ENCODE peak calls at places on chromosomes 16 and 17, in seven cellular contexts. M is CD8-positive, alpha-beta T cell; F is tibial artery; H is pancreas; Q is GM23338; Z is suprapubic skin; W is HCT116. K is an unnamed sample.
A peak's percentile ranks its signal among the peaks of the same experiment; 100 is the strongest.

GRCh38 chr17:37754363-37754762 is 9.5 kb upstream of the HNF1B start:
- DNase-seq in Q (no peak), F (no peak), Z (no peak), H (no peak), M (no peak), W (no peak), K (no peak)

GRCh38 chr16:87661561-87661960 is 59.3 kb downstream of the JPH3 start:
- DNase-seq in W (no peak), Z (no peak), M (peak; percentile 52), F (no peak), Q (peak; percentile 85), H (no peak), K (no peak)

GRCh38 chr17:56755310-56755709 is 78.4 kb downstream of the C17orf67 start:
- DNase-seq in Q (no peak), F (no peak), M (no peak), Z (no peak), W (no peak), H (no peak), K (no peak)

GRCh38 chr17:41717408-41718286 is 5.5 kb downstream of the GAST start:
- DNase-seq in H (no peak), M (no peak), Z (no peak), W (no peak), Q (no peak), F (no peak), K (no peak)

GRCh38 chr17:59888145-59888750 is 4.5 kb downstream of the TUBD1 start:
- DNase-seq in Z (no peak), F (no peak), W (no peak), H (no peak), Q (no peak), M (no peak), K (no peak)

GRCh38 chr17:14351493-14351892 is 50.6 kb downstream of the HS3ST3B1 start:
- DNase-seq in M (no peak), H (no peak), F (no peak), W (no peak), Z (no peak), Q (no peak), K (peak; percentile 5)

GRCh38 chr16:81693047-81693446 is 86.0 kb upstream of the PLCG2 start:
- DNase-seq in F (no peak), Q (no peak), W (no peak), Z (peak; percentile 76), M (no peak), H (no peak), K (no peak)

GRCh38 chr16:75837681-75838080 is 111.4 kb upstream of the CPHXL start:
- DNase-seq in Z (no peak), F (no peak), H (no peak), M (no peak), Q (no peak), W (no peak), K (no peak)

GRCh38 chr17:82623707-82624106 is 24.5 kb downstream of the WDR45B start:
- DNase-seq in Z (no peak), F (no peak), H (no peak), Q (no peak), M (no peak), W (no peak), K (no peak)

GRCh38 chr16:57945740-57946138 is 25.2 kb downstream of the CNGB1 start:
- DNase-seq in F (no peak), M (no peak), Z (no peak), W (no peak), H (no peak), Q (peak; percentile 49), K (no peak)

GRCh38 chr17:21282231-21282630 is 2.3 kb upstream of the MAP2K3 start:
- DNase-seq in Q (no peak), F (peak; percentile 78), M (no peak), W (peak; percentile 67), H (no peak), Z (no peak), K (peak; percentile 86)

GRCh38 chr17:50479522-50480141 is 972 bp downstream of the RSAD1 start:
- DNase-seq in W (peak; percentile 77), Q (peak; percentile 92), M (peak; percentile 70), Z (no peak), H (peak; percentile 76), F (peak; percentile 72), K (no peak)

GRCh38 chr17:20072692-20072992 is 63.5 kb downstream of the SPECC1 start:
- DNase-seq in Z (no peak), H (no peak), M (no peak), W (no peak), Q (no peak), F (no peak), K (no peak)

GRCh38 chr16:29962344-29962994 is 590 bp downstream of the TMEM219 start:
- DNase-seq in F (peak; percentile 29), W (no peak), Q (no peak), M (no peak), H (no peak), Z (no peak), K (no peak)

DNA sequence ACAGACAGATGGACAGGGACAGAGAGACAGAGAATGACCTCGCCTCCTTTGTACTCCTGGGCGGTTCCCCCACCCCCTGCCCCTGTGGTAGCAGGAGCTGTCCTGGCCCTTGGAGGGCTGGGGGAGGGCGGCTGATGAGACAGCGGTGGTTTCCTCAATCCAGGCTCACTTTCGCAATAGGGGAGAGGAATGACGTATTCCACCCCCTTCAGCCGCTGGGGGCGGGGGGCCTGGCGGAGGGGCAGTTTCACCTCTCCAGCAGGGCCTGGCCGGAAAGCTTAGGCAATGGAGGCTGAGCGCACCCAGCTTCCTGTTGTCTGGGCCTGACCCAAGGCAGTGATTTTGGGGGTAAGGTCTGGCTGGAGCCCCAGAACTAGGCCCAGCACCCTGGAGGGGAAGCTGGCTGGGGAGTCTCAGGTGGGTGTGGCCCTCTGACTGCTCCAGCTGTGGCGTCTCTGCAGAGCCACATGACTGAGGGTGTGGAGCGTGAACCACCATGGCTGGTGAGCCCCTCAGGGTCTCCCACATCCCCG is 7.4 kb downstream of the FMNL1 start:
- DNase-seq in Z (peak; percentile 96), M (peak; percentile 82), F (peak; percentile 84), H (no peak), Q (peak; percentile 64), W (no peak), K (no peak)
- H3K4me3 ChIP-seq in Z (peak overlapping the region; percentile 11), M (peak overlapping the region; percentile 84), F (no peak overlapping the region), H (no peak overlapping the region), Q (no peak overlapping the region), W (peak overlapping the region; percentile 4), K (no peak overlapping the region)

GRCh38 chr16:20707461-20707860 is 10.0 kb upstream of the ACSM1 start:
- DNase-seq in Z (no peak), W (no peak), H (peak; percentile 38), Q (no peak), F (no peak), M (no peak), K (no peak)

GRCh38 chr16:20711277-20711911 is 13.9 kb upstream of the ACSM1 start:
- DNase-seq in M (no peak), F (no peak), H (no peak), Q (no peak), Z (no peak), W (no peak), K (no peak)
- TF ChIP-seq CTCF in M (no peak), F (no peak), H (no peak), Q (no peak), Z (no peak), W (no peak), K (no peak)

DNA sequence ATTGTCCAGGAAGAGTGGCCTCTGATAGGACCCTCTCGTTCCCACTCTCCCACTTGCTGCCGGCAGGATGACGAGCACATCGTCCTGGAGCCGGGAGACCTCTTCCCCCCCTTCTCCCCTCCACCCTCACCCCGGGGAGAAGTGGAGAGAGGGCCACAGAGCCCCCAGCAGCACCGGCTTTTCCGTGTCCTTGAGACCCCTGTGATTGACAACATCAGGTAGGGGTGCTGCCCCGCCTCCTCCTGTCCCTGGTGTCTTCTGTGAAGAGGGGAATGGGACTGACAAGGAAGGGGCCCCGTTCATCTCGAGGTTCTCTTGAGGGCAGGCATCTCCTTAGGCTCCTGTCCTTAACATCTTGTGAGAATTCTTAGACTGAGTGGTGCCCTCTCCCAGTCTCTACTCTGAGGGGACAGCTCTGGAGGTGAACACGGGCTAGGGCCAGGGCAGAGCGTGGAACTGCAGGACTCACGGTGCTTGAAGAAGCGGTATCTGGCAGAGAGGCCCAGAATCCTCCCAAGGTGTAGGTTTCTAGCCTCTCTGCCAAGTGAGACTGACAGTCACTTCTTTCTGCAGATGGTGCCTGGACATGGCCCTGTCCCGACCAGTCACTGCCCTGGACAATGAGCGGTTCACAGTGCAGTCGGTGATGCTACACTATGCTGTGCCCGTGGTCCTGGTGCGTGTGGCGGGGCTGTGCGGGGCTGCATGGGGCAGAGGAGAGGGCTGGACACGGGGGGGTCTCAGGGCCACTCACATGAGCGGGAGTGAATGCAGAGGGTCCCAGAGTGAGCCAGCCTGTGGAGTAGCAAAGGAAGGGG is 26.4 kb downstream of the CASKIN2 start:
- DNase-seq in F (no peak), Z (no peak), Q (no peak), W (no peak), H (no peak), M (no peak), K (no peak)
- H3K4me3 ChIP-seq in F (no peak overlapping the region), Z (no peak overlapping the region), Q (no peak overlapping the region), W (no peak overlapping the region), H (no peak overlapping the region), M (no peak overlapping the region), K (no peak overlapping the region)

GRCh38 chr17:75079023-75079373 is 8.8 kb upstream of the SLC16A5 start:
- DNase-seq in M (no peak), F (no peak), Z (no peak), Q (no peak), H (no peak), W (no peak), K (no peak)

GRCh38 chr17:75078097-75079022 is 9.4 kb upstream of the SLC16A5 start:
- DNase-seq in Z (no peak), Q (no peak), F (no peak), M (no peak), H (peak; percentile 36), W (peak; percentile 69), K (peak; percentile 84)

GRCh38 chr17:75075597-75076253 is 12.0 kb upstream of the SLC16A5 start:
- DNase-seq in M (no peak), Q (no peak), Z (no peak), H (no peak), W (no peak), F (no peak), K (no peak)

GRCh38 chr17:75077072-75077489 is 10.7 kb upstream of the SLC16A5 start:
- DNase-seq in W (no peak), M (no peak), F (no peak), Q (peak; percentile 69), Z (no peak), H (no peak), K (no peak)

GRCh38 chr17:75077490-75078096 is 10.2 kb upstream of the SLC16A5 start:
- DNase-seq in M (peak; percentile 79), F (peak; percentile 70), H (peak; percentile 64), Q (peak; percentile 66), W (no peak), Z (no peak), K (no peak)
- TF ChIP-seq CTCF in M (no peak), F (no peak), H (peak; percentile 7), Q (peak; percentile 25), W (peak; percentile 29), Z (no peak), K (no peak)